ENCODE peak calls at places on chromosomes 13 and 19, in seven cellular contexts. Z is NCI-H1048, B is posterior cingulate gyrus, E is mesothelial cell of epicardium, V is substantia nigra, K is fibroblast of pulmonary artery, N is AML-193. L is an unnamed sample.
A peak's percentile ranks its signal among the peaks of the same experiment; 100 is the strongest.

GRCh38 chr19:8113017-8113416 is 36.4 kb downstream of the FBN3 start:
- DNase-seq in Z (no peak), B (peak; percentile 16), E (no peak), V (no peak), K (no peak), N (no peak), L (no peak)

GRCh38 chr13:28718538-28719226 is at the start of gene SLC46A3:
- DNase-seq in Z (peak; percentile 75), B (peak; percentile 100), E (peak; percentile 98), V (peak; percentile 97), K (peak; percentile 99), N (peak; percentile 96), L (peak; percentile 62)

GRCh38 chr13:29472317-29472961 is 123.0 kb downstream of the SLC7A1 start:
- DNase-seq in Z (no peak), B (no peak), E (no peak), V (no peak), K (peak; percentile 76), N (peak; percentile 76), L (peak; percentile 2)

GRCh38 chr13:113358653-113359052 is 5.3 kb downstream of the GRTP1 start:
- DNase-seq in Z (no peak), B (no peak), E (no peak), V (no peak), K (no peak), N (no peak), L (no peak)

GRCh38 chr13:25819856-25820530 is 231.8 kb downstream of the SHISA2 start:
- DNase-seq in Z (no peak), B (peak; percentile 49), E (no peak), V (no peak), K (no peak), N (no peak), L (no peak)

GRCh38 chr13:79307866-79308298 is 98.2 kb downstream of the RBM26 start:
- DNase-seq in Z (no peak), B (peak; percentile 90), E (no peak), V (no peak), K (peak; percentile 24), N (no peak), L (no peak)

GRCh38 chr19:39110263-39110967 is 15.2 kb upstream of the PAK4 start:
- DNase-seq in Z (peak; percentile 31), B (peak; percentile 92), E (peak; percentile 75), V (no peak), K (peak; percentile 39), N (peak; percentile 22), L (peak; percentile 50)

GRCh38 chr13:43009506-43009905 is 13.9 kb upstream of the DNAJC15 start:
- DNase-seq in Z (no peak), B (no peak), E (no peak), V (no peak), K (peak; percentile 48), N (no peak), L (no peak)

GRCh38 chr19:15321739-15322138 is 10.6 kb downstream of the BRD4 start:
- DNase-seq in Z (no peak), B (no peak), E (no peak), V (no peak), K (no peak), N (no peak), L (no peak)

GRCh38 chr19:6260376-6260775 is 19.4 kb downstream of the MLLT1 start:
- DNase-seq in Z (no peak), B (peak; percentile 66), E (no peak), V (no peak), K (no peak), N (no peak), L (no peak)